ENCODE peak calls at places on chromosomes 2 and 18, in eight cellular contexts. Q is foreskin fibroblast, E is brain microvascular endothelial cell, K is DND-41, V is cardiac fibroblast, B is heart left ventricle, I is astrocyte of the cerebellum, F is lung. P is an unnamed sample.
A peak's percentile ranks its signal among the peaks of the same experiment; 100 is the strongest.

GRCh38 chr2:207354466-207354865 is 175.3 kb upstream of the CREB1 start:
- DNase-seq in Q (no peak), E (no peak), K (no peak), V (no peak), B (no peak), I (no peak), F (no peak), P (no peak)

GRCh38 chr2:235086481-235087184 is 134.8 kb downstream of the SH3BP4 start:
- DNase-seq in Q (no peak), E (no peak), K (no peak), V (no peak), B (no peak), I (no peak), F (no peak), P (no peak)

GRCh38 chr2:231931481-231931915 is 5.3 kb upstream of the NPPC start:
- DNase-seq in Q (peak; percentile 45), E (no peak), K (no peak), V (no peak), B (peak; percentile 44), I (no peak), F (no peak), P (peak; percentile 78)

GRCh38 chr2:95056461-95057459 is 31.3 kb downstream of the MAL start:
- DNase-seq in Q (no peak), E (no peak), K (no peak), V (no peak), B (no peak), I (no peak), F (no peak), P (no peak)

GRCh38 chr2:68901199-68901515 is 30.0 kb upstream of the BMP10 start:
- DNase-seq in Q (no peak), E (no peak), K (no peak), V (peak; percentile 52), B (no peak), I (peak; percentile 9), F (no peak), P (peak; percentile 15)

GRCh38 chr2:9800975-9801723 is 42.1 kb upstream of the TAF1B start:
- DNase-seq in Q (no peak), E (peak; percentile 74), K (no peak), V (peak; percentile 45), B (peak; percentile 46), I (no peak), F (peak; percentile 53), P (peak; percentile 79)

GRCh38 chr2:96505231-96505889 is at the start of gene NEURL3:
- DNase-seq in Q (peak; percentile 37), E (peak; percentile 52), K (no peak), V (peak; percentile 12), B (no peak), I (no peak), F (peak; percentile 28), P (peak; percentile 50)

GRCh38 chr2:240626531-240627300 is 1.4 kb downstream of the GPR35 start:
- DNase-seq in Q (no peak), E (no peak), K (peak; percentile 18), V (peak; percentile 19), B (no peak), I (no peak), F (no peak), P (no peak)

GRCh38 chr18:30658306-30658705 is 384.2 kb downstream of the DSC3 start:
- DNase-seq in Q (no peak), E (no peak), K (no peak), V (no peak), B (no peak), I (no peak), F (no peak), P (no peak)
- TF ChIP-seq CTCF in Q (no peak), E (no peak), K (no peak), V (no peak), B (no peak), I (no peak), F (no peak), P (no peak)

DNA sequence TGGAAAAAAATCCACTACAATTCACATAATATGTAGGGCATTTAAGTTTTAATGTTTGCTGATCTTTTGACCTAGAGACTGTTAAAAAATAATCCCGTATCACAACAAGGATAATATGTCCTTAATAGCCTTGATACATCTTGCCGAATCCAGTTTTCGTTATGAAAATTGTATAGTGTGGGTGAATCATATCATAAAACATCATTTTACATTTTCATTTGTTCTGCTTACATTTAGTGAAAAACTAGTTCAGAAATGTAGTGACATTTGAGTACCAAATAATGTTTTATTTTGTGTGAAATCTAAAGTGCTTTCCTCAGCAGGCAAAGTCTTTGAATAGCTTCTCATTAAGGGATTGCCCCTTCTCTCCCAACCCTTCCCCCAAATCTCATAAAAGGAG is 1.9 kb downstream of the AFTPH start:
- DNase-seq in Q (no peak), E (no peak), K (no peak), V (no peak), B (no peak), I (no peak), F (no peak), P (no peak)
- H3K4me3 ChIP-seq in Q (peak overlapping the region; percentile 96), E (no peak overlapping the region), K (peak overlapping the region; percentile 92), V (no peak overlapping the region), B (peak overlapping the region; percentile 85), I (no peak overlapping the region), F (no peak overlapping the region), P (no peak overlapping the region)

GRCh38 chr2:70768585-70769085 is 635 bp upstream of the ADD2 start:
- DNase-seq in Q (no peak), E (no peak), K (no peak), V (no peak), B (no peak), I (no peak), F (no peak), P (no peak)

GRCh38 chr2:70766357-70767093 is 1.5 kb downstream of the ADD2 start:
- DNase-seq in Q (no peak), E (no peak), K (no peak), V (no peak), B (no peak), I (no peak), F (no peak), P (no peak)

GRCh38 chr2:70769450-70769849 is 1.4 kb upstream of the ADD2 start:
- DNase-seq in Q (no peak), E (no peak), K (no peak), V (no peak), B (no peak), I (no peak), F (no peak), P (no peak)

GRCh38 chr2:70767094-70767698 is 804 bp downstream of the ADD2 start:
- DNase-seq in Q (no peak), E (no peak), K (no peak), V (no peak), B (no peak), I (no peak), F (no peak), P (no peak)

DNA sequence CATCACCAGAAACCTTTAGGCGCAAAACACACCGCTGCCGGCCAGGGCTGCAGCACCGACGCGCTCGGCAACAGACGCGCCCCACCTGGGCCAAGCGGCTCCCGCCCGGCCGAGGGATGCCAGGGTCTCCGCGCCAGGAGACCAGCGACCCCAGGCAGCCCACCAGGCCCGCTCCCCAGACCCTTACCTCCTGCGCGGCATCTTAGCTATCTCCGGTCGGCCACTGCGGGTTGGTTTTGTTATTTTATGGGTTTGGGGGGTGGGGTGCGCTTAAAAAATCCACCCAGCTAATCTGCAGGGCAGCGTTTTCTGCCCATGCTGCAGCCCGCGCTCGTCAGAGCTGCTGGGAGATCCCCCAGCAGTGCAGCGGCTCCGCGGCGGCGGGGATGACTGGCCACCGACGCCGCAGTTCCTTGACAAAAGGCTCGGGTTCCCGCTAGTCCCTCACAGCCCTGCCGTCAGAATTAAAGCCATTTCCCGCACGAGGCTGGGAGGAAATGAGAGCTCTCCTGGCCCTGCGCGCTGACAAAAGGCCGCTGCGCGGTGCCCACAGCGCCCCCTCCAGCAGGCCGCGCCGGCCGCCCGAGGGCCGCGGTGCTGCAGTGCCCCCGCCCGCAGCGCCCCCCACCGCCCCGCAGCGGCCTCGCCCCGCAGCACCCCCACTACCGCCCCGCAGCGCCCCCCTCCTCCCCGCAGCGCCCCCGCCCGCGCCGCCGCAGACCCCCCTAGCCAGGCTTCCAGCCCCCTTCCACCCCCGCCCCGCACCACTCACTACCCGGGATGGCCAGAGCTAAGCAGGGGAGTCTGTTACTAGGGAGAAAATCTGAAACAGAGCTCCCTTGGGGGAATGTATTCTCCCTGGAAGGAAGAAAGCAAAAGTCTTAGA is at the start of gene ADD2:
- DNase-seq in Q (no peak), E (no peak), K (no peak), V (peak; percentile 21), B (peak; percentile 29), I (no peak), F (no peak), P (peak; percentile 19)
- TF ChIP-seq CTCF in Q (no peak), E (peak; percentile 36), K (no peak), V (no peak), B (no peak), I (peak; percentile 34), F (no peak), P (no peak)

DNA sequence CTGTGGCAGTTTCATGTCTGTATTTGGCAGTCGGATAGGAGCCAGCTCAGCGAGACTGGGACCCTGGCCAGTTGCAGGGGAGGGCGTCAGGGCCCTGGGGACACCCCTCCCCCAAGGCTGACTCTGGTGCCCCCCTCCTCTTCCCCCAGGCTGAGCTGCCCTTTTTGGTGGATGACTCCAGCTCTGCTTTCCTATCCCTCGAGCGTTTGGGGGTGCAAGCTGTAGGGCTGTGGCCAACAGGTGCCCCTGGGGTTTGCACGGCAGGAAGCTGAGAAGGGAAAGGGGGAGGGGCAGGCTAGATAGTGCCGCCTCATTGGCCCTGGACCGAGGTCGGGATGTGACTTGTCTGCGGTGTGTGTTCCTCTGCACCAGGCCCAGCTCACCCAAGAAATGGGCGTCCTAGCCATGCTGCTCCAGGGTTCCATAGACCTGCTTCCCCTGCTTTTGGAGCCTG is 26.4 kb downstream of the SPEG start:
- DNase-seq in Q (no peak), E (no peak), K (peak; percentile 14), V (peak; percentile 51), B (peak; percentile 68), I (no peak), F (no peak), P (no peak)
- H3K4me3 ChIP-seq in Q (no peak overlapping the region), E (no peak overlapping the region), K (no peak overlapping the region), V (no peak overlapping the region), B (peak overlapping the region; percentile 29), I (no peak overlapping the region), F (no peak overlapping the region), P (no peak overlapping the region)

GRCh38 chr18:58455318-58455950 is 173.5 kb downstream of the ALPK2 start:
- DNase-seq in Q (no peak), E (no peak), K (no peak), V (no peak), B (no peak), I (no peak), F (no peak), P (no peak)

GRCh38 chr18:58453167-58453804 is 175.6 kb downstream of the ALPK2 start:
- DNase-seq in Q (no peak), E (no peak), K (no peak), V (no peak), B (no peak), I (no peak), F (no peak), P (no peak)

GRCh38 chr18:58454406-58455061 is 174.4 kb downstream of the ALPK2 start:
- DNase-seq in Q (no peak), E (no peak), K (no peak), V (no peak), B (no peak), I (no peak), F (no peak), P (no peak)

GRCh38 chr18:58453913-58454317 is 175.0 kb downstream of the ALPK2 start:
- DNase-seq in Q (no peak), E (no peak), K (no peak), V (no peak), B (no peak), I (no peak), F (no peak), P (no peak)

GRCh38 chr18:58456625-58457024 is 172.3 kb downstream of the ALPK2 start:
- DNase-seq in Q (no peak), E (no peak), K (no peak), V (no peak), B (no peak), I (no peak), F (no peak), P (no peak)
- TF ChIP-seq CTCF in Q (no peak), E (no peak), K (no peak), V (no peak), B (no peak), I (no peak), F (no peak), P (no peak)

P was measured in fibroblast of mammary gland.